ENCODE peak calls at places on chromosomes 2 and 18, in seven cellular contexts. D is neuronal stem cell, K is IMR-90, H is trophoblast cell, I is mesenchymal stem cell, N is mesendoderm, W is H1. X is an unnamed sample.

GRCh38 chr18:79903071-79903635 is 48.3 kb downstream of the SLC66A2 start:
- DNase-seq in W (peak), N (no peak), K (no peak), I (no peak), H (no peak), D (no peak), X (peak)

GRCh38 chr18:59172664-59173249 is 33.1 kb downstream of the SEC11C start:
- DNase-seq in D (no peak), I (no peak), W (no peak), H (no peak), K (no peak), N (no peak), X (no peak)

GRCh38 chr2:86138736-86139625 is 32.9 kb downstream of the PTCD3 start:
- DNase-seq in N (no peak), W (no peak), I (no peak), H (no peak), K (no peak), D (no peak), X (no peak)

GRCh38 chr18:47968721-47969120 is 38.3 kb upstream of the SMAD2 start:
- DNase-seq in I (no peak), H (peak), K (no peak), W (no peak), N (peak), D (no peak), X (no peak)

GRCh38 chr2:101768480-101769077 is 71.1 kb downstream of the MAP4K4 start:
- DNase-seq in I (no peak), N (no peak), K (no peak), H (no peak), D (no peak), W (no peak), X (no peak)

GRCh38 chr2:175049671-175050070 is 44.5 kb upstream of the CHN1 start:
- DNase-seq in N (no peak), D (no peak), H (no peak), I (no peak), W (no peak), K (peak), X (no peak)

GRCh38 chr2:190996338-190996946 is 17.5 kb downstream of the STAT1 start:
- DNase-seq in K (peak), H (no peak), N (peak), I (peak), W (peak), D (peak), X (peak)

GRCh38 chr2:158477202-158477601 is 20.4 kb downstream of the PKP4 start:
- DNase-seq in W (no peak), K (no peak), D (no peak), N (peak), H (no peak), I (no peak), X (no peak)

GRCh38 chr2:10764896-10765295 is 43.5 kb downstream of the ATP6V1C2 start:
- DNase-seq in K (no peak), D (no peak), H (no peak), W (no peak), I (no peak), N (no peak), X (no peak)

GRCh38 chr2:10380048-10380926 is 67.8 kb downstream of the ODC1 start:
- DNase-seq in W (no peak), K (peak), H (no peak), N (no peak), D (no peak), I (no peak), X (no peak)

GRCh38 chr2:207066166-207066565 is 99.6 kb downstream of the KLF7 start:
- DNase-seq in I (no peak), H (no peak), D (no peak), W (no peak), K (no peak), N (no peak), X (no peak)

GRCh38 chr2:237472909-237473308 is 14.1 kb upstream of the MLPH start:
- DNase-seq in D (no peak), H (no peak), W (no peak), K (no peak), N (no peak), I (no peak), X (no peak)

GRCh38 chr18:55328301-55328700 is 259.7 kb downstream of the TCF4 start:
- DNase-seq in H (no peak), D (no peak), I (peak), K (peak), W (no peak), N (no peak), X (no peak)

GRCh38 chr18:8351173-8351572 is 258.1 kb upstream of the RAB12 start:
- DNase-seq in W (no peak), I (no peak), D (no peak), K (peak), H (no peak), N (no peak), X (no peak)

GRCh38 chr18:76610933-76611749 is 116.1 kb upstream of the ZNF516 start:
- DNase-seq in K (peak), D (no peak), I (peak), W (no peak), N (peak), H (no peak), X (no peak)

GRCh38 chr2:28193552-28194383 is 198.9 kb upstream of the FOSL2 start:
- DNase-seq in D (no peak), N (peak), H (no peak), W (no peak), I (peak), K (peak), X (no peak)

GRCh38 chr18:78406743-78407455 is 572.7 kb upstream of the SALL3 start:
- DNase-seq in K (no peak), H (no peak), W (no peak), I (no peak), N (no peak), D (no peak), X (no peak)

GRCh38 chr2:205245652-205246051 is 436.6 kb upstream of the NRP2 start:
- DNase-seq in W (no peak), I (no peak), K (peak), D (no peak), H (no peak), N (no peak), X (no peak)

GRCh38 chr2:65671670-65672069 is 239.3 kb upstream of the SPRED2 start:
- DNase-seq in D (no peak), N (peak), W (no peak), K (no peak), I (no peak), H (no peak), X (no peak)

GRCh38 chr2:65669574-65669973 is 237.2 kb upstream of the SPRED2 start:
- DNase-seq in H (no peak), I (no peak), N (no peak), W (no peak), K (no peak), D (no peak), X (no peak)

GRCh38 chr2:65678779-65679394 is 246.5 kb upstream of the SPRED2 start:
- DNase-seq in N (no peak), H (no peak), I (no peak), K (no peak), D (no peak), W (no peak), X (no peak)

GRCh38 chr2:65675350-65675749 is 243.0 kb upstream of the SPRED2 start:
- DNase-seq in I (no peak), N (no peak), H (no peak), D (no peak), W (no peak), K (no peak), X (no peak)
- H3K23ac ChIP-seq in I (no peak), N (no peak), H (no peak), D (no peak), W (no peak), K (no peak), X (no peak)

GRCh38 chr2:2694751-2695150 is 363.7 kb upstream of the MYT1L start:
- DNase-seq in D (no peak), I (no peak), K (no peak), N (peak), H (no peak), W (no peak), X (no peak)

GRCh38 chr2:2691419-2691818 is 360.3 kb upstream of the MYT1L start:
- DNase-seq in H (no peak), D (no peak), N (no peak), K (no peak), I (no peak), W (no peak), X (no peak)

GRCh38 chr2:2696341-2697132 is 365.5 kb upstream of the MYT1L start:
- DNase-seq in H (no peak), D (no peak), K (no peak), N (no peak), I (no peak), W (no peak), X (no peak)

GRCh38 chr2:2689313-2689712 is 358.2 kb upstream of the MYT1L start:
- DNase-seq in K (no peak), H (no peak), D (no peak), N (no peak), I (no peak), W (no peak), X (no peak)

DNA sequence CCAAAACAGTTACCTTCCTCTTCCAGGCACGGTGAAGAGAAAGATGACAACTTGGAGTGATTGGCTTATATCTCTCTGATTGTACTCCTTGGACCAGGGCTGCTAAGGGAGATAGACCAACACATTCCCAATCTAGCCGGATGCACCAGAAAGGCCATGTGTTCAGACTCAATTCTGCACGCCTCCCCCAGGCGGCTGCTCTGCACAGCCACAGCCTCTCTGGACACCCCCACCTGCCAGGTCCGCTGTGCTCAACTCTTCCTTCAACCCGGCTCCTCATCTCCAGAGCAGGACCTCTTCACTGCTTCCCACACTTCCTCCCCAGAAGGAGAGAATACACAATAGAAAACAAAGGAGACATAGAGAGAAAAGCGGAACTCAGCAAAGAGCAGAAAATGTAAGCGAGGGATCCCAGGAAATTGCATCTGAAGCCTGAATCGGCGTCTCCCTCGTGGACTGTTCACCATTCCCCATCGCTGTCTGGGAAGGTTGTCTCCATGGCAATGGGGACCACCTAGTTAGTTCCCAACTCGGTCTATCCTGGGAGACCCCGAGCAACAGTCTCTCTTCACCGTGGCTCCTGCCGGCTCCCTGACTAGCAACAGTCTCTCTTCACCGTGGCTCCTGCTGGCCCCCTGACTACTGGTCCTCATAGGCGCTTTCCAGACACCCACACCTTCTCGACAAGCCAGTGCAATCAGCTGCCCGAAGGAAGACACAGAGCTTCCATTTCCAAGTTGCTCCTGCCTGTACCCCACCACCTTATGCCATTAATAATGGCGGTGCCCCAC is 361.7 kb upstream of the MYT1L start:
- DNase-seq in D (no peak), H (no peak), N (no peak), K (no peak), W (no peak), I (no peak), X (no peak)
- H3K4ac ChIP-seq in D (no peak), H (no peak), N (no peak), K (no peak), W (no peak), I (no peak), X (no peak)

GRCh38 chr2:239700946-239701345 is 300.1 kb upstream of the HDAC4 start:
- DNase-seq in N (no peak), K (no peak), I (no peak), D (no peak), W (no peak), H (no peak), X (no peak)

GRCh38 chr2:239704737-239705136 is 303.9 kb upstream of the HDAC4 start:
- DNase-seq in I (no peak), W (no peak), N (no peak), D (no peak), K (no peak), H (no peak), X (no peak)

GRCh38 chr2:239706407-239706806 is 305.6 kb upstream of the HDAC4 start:
- DNase-seq in D (no peak), H (no peak), W (no peak), N (peak), I (no peak), K (no peak), X (no peak)

DNA sequence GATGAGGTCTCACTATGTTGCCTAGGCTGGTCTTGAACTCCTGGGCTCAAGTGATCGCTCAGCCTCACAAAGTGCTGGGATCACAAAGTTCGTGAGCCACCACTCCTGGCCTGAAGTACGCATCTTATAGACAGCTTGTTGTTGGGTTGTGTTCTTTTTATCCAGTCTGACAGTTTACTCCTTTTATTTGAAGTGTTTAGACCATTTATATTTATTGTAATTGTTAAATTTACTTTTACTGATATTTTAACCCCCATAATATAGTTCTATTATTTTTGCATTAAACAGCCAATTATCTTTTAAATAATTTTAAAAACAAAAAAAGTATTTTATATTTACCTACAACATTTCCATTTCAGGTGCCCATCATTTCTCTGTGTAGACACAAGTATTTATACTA is 303.0 kb upstream of the HDAC4 start:
- DNase-seq in K (no peak), H (no peak), I (no peak), W (no peak), D (no peak), N (no peak), X (no peak)
- H3K23ac ChIP-seq in K (no peak), H (no peak), I (no peak), W (no peak), D (no peak), N (no peak), X (no peak)

DNA sequence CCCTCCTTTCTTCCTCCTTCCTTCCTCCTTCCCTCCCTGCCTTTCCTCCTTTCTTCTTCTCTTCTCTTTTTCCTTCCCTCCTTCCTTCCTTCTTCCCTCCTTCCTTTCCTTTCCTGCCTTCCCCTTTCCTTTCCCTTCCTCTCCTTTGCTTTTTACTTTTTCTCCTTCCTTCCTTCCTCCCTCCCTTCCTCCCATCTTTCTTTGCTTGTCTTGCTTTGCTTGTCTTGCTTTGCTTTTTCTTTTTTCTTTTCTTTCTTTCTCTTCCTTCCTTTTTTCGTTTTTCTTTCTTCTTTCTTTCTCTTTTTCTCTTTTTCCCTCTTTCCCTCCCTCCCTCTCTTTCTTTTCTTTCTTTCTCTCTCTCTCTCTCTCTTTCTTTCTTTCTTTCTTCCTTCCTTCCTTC is 113.0 kb downstream of the NYAP2 start:
- DNase-seq in N (no peak), I (no peak), K (no peak), D (no peak), W (no peak), H (no peak), X (no peak)
- H3K4ac ChIP-seq in N (no peak), I (no peak), K (no peak), D (no peak), W (no peak), H (no peak), X (no peak)

DNA sequence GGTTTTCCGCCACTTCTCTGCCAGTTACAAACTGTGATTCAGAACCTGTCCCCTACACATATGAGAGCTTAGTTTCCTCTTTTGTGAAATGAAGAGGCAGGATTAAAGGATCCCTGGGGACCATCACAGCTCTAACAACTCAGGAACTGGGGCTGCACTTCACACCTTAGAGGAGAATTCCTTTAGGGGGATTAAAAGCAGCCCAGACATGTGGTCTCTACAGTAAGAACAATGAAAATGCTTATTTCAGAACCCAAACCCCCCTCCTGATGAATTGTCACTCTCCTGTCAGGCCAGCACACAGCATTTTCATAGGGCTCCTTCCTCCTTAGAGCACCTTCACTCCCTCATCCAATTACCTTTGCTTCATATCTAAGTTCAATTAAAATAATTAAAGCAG is 101.5 kb upstream of the NEDD4L start:
- DNase-seq in H (no peak), W (no peak), K (no peak), I (no peak), D (no peak), N (peak), X (no peak)
- H3K23ac ChIP-seq in H (no peak), W (no peak), K (no peak), I (no peak), D (no peak), N (no peak), X (no peak)

DNA sequence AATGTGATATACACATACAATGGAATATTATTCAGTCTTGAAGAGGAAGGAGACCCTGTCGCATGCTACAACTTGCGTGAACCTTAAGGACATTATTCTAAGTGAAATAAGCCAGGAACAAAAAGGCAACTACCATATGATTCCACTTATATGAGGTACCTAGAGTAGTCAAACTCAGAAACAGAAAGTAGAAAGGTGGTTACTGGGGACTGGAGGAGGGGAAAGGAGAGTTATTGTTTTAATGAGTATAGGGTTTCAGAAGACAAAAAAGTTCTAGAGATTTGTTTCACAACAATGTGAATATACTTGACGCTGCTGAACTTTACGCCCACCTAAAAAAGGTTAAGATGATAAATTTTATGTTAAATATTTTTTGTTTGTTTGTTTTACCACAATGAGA is 47.0 kb downstream of the CXCR4 start:
- DNase-seq in D (no peak), N (no peak), I (no peak), H (no peak), W (no peak), K (no peak), X (no peak)
- H3K4ac ChIP-seq in D (no peak), N (no peak), I (no peak), H (no peak), W (no peak), K (no peak), X (no peak)

GRCh38 chr2:106719222-106719621 is 166.7 kb downstream of the ST6GAL2 start:
- DNase-seq in H (no peak), D (no peak), W (no peak), N (no peak), K (no peak), I (no peak), X (no peak)

DNA sequence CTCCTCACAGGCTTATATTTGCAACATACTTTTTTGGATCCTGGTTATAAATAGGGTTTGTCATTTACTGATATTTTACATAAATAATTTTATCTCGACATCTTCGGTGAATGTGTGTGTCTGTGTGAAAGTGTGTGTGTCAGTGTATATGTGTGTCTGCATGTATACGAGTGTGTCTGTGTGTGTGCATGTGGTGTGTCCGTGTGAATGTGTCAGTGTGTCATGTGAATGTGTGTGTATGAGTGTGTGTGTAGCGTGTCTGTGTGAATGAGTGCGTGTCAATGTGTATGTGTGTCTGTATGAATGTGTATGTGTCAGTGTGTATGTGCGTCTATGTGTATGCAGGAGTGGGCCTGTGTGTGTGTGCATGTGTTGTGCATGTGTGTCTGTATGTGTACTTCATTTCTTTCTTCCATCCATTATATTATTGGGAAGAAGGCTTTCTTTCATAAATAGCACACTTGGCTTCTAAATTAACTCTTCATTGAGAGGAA is 161.6 kb downstream of the ST6GAL2 start:
- DNase-seq in W (no peak), I (no peak), H (no peak), D (no peak), K (no peak), N (no peak), X (no peak)
- H3K23ac ChIP-seq in W (peak), I (no peak), H (peak), D (no peak), K (no peak), N (no peak), X (no peak)

DNA sequence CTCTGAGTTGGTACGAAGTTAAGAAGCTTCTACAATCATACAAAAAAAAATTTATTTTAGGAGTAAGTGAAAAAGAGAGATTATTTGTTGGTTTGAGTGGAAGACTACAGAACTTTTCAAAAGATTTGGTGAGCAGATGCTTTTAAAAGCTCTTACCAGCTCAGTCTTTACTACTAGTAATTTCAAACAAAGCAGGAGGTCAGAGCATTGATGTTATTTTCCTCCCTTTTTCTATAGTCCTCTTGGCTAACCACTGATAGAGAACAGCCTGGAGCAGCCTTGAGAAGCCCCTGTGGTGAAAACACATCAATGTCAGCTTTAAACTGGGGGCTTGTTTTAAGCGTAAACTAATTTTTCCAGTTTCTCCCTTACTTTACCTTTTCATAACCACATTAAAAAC is 559.3 kb upstream of the CDH2 start:
- DNase-seq in W (no peak), D (no peak), H (no peak), K (no peak), I (no peak), N (peak), X (no peak)
- H3K4ac ChIP-seq in W (no peak), D (no peak), H (no peak), K (no peak), I (no peak), N (no peak), X (no peak)

GRCh38 chr2:176813526-176814179 is 398.9 kb upstream of the HNRNPA3 start:
- DNase-seq in H (no peak), K (no peak), D (no peak), W (no peak), I (no peak), N (peak), X (no peak)
- H3K23ac ChIP-seq in H (no peak), K (no peak), D (no peak), W (no peak), I (no peak), N (no peak), X (no peak)

GRCh38 chr2:155904720-155905119 is 427.8 kb downstream of the NR4A2 start:
- DNase-seq in K (no peak), H (no peak), W (no peak), I (no peak), N (peak), D (no peak), X (no peak)
- H3K4ac ChIP-seq in K (no peak), H (no peak), W (no peak), I (no peak), N (no peak), D (no peak), X (no peak)